ENCODE peak calls at places on chromosomes 3 and 15, in seven cellular contexts. One of them, this sample, is unnamed.

GRCh38 chr15:68820205-68820588 is 498 bp downstream of the ANP32A start:
- DNase-seq in effector CD4-positive, alpha-beta T cell: peak
- DNase-seq in GOT3: no peak
- DNase-seq in posterior cingulate gyrus: peak
- DNase-seq in brain pericyte: no peak
- DNase-seq in stimulated activated naive CD4-positive, alpha-beta T cell treated with Interleukin-2 at 50 U/mL for 16 hours: peak
- DNase-seq in CD4-positive, CD25-positive, alpha-beta regulatory T cell: no peak
- DNase-seq in this sample: peak

GRCh38 chr3:58484049-58484721 is 7.7 kb upstream of the KCTD6 start:
- DNase-seq in effector CD4-positive, alpha-beta T cell: no peak
- DNase-seq in GOT3: no peak
- DNase-seq in brain pericyte: no peak
- DNase-seq in posterior cingulate gyrus: no peak
- DNase-seq in CD4-positive, CD25-positive, alpha-beta regulatory T cell: no peak
- DNase-seq in stimulated activated naive CD4-positive, alpha-beta T cell treated with Interleukin-2 at 50 U/mL for 16 hours: no peak
- DNase-seq in this sample: no peak

GRCh38 chr3:108008931-108009635 is 81.7 kb downstream of the CD47 start:
- DNase-seq in stimulated activated naive CD4-positive, alpha-beta T cell treated with Interleukin-2 at 50 U/mL for 16 hours: no peak
- DNase-seq in GOT3: no peak
- DNase-seq in brain pericyte: no peak
- DNase-seq in effector CD4-positive, alpha-beta T cell: no peak
- DNase-seq in posterior cingulate gyrus: no peak
- DNase-seq in CD4-positive, CD25-positive, alpha-beta regulatory T cell: no peak
- DNase-seq in this sample: no peak

GRCh38 chr3:108345492-108346205 is 49.3 kb downstream of the HHLA2 start:
- DNase-seq in brain pericyte: no peak
- DNase-seq in posterior cingulate gyrus: no peak
- DNase-seq in CD4-positive, CD25-positive, alpha-beta regulatory T cell: no peak
- DNase-seq in GOT3: no peak
- DNase-seq in effector CD4-positive, alpha-beta T cell: no peak
- DNase-seq in stimulated activated naive CD4-positive, alpha-beta T cell treated with Interleukin-2 at 50 U/mL for 16 hours: no peak
- DNase-seq in this sample: no peak

GRCh38 chr3:9402410-9403228 is 5.2 kb downstream of the SETD5 start:
- DNase-seq in GOT3: no peak
- DNase-seq in posterior cingulate gyrus: peak
- DNase-seq in effector CD4-positive, alpha-beta T cell: no peak
- DNase-seq in brain pericyte: no peak
- DNase-seq in stimulated activated naive CD4-positive, alpha-beta T cell treated with Interleukin-2 at 50 U/mL for 16 hours: no peak
- DNase-seq in CD4-positive, CD25-positive, alpha-beta regulatory T cell: no peak
- DNase-seq in this sample: no peak

GRCh38 chr3:55687526-55687925 is 200.4 kb upstream of the WNT5A start:
- DNase-seq in GOT3: no peak
- DNase-seq in stimulated activated naive CD4-positive, alpha-beta T cell treated with Interleukin-2 at 50 U/mL for 16 hours: no peak
- DNase-seq in effector CD4-positive, alpha-beta T cell: no peak
- DNase-seq in posterior cingulate gyrus: no peak
- DNase-seq in brain pericyte: no peak
- DNase-seq in CD4-positive, CD25-positive, alpha-beta regulatory T cell: no peak
- DNase-seq in this sample: no peak

GRCh38 chr3:93855406-93855805 is 118.3 kb downstream of the PROS1 start:
- DNase-seq in CD4-positive, CD25-positive, alpha-beta regulatory T cell: no peak
- DNase-seq in GOT3: no peak
- DNase-seq in effector CD4-positive, alpha-beta T cell: no peak
- DNase-seq in brain pericyte: no peak
- DNase-seq in stimulated activated naive CD4-positive, alpha-beta T cell treated with Interleukin-2 at 50 U/mL for 16 hours: no peak
- DNase-seq in posterior cingulate gyrus: no peak
- DNase-seq in this sample: no peak

GRCh38 chr3:194285859-194286197 is 65.3 kb downstream of the CPN2 start:
- DNase-seq in CD4-positive, CD25-positive, alpha-beta regulatory T cell: no peak
- DNase-seq in effector CD4-positive, alpha-beta T cell: no peak
- DNase-seq in posterior cingulate gyrus: no peak
- DNase-seq in GOT3: no peak
- DNase-seq in brain pericyte: no peak
- DNase-seq in stimulated activated naive CD4-positive, alpha-beta T cell treated with Interleukin-2 at 50 U/mL for 16 hours: no peak
- DNase-seq in this sample: no peak

GRCh38 chr3:185555101-185555501 is 2.7 kb upstream of the LIPH start:
- DNase-seq in effector CD4-positive, alpha-beta T cell: no peak
- DNase-seq in stimulated activated naive CD4-positive, alpha-beta T cell treated with Interleukin-2 at 50 U/mL for 16 hours: no peak
- DNase-seq in GOT3: no peak
- DNase-seq in CD4-positive, CD25-positive, alpha-beta regulatory T cell: no peak
- DNase-seq in posterior cingulate gyrus: no peak
- DNase-seq in brain pericyte: no peak
- DNase-seq in this sample: no peak

GRCh38 chr3:138468886-138469285 is 34.5 kb downstream of the ESYT3 start:
- DNase-seq in GOT3: no peak
- DNase-seq in posterior cingulate gyrus: no peak
- DNase-seq in brain pericyte: no peak
- DNase-seq in stimulated activated naive CD4-positive, alpha-beta T cell treated with Interleukin-2 at 50 U/mL for 16 hours: no peak
- DNase-seq in effector CD4-positive, alpha-beta T cell: no peak
- DNase-seq in CD4-positive, CD25-positive, alpha-beta regulatory T cell: no peak
- DNase-seq in this sample: no peak

GRCh38 chr3:44104668-44105321 is 136.9 kb upstream of the TOPAZ1 start:
- DNase-seq in posterior cingulate gyrus: no peak
- DNase-seq in GOT3: peak
- DNase-seq in stimulated activated naive CD4-positive, alpha-beta T cell treated with Interleukin-2 at 50 U/mL for 16 hours: peak
- DNase-seq in brain pericyte: no peak
- DNase-seq in CD4-positive, CD25-positive, alpha-beta regulatory T cell: no peak
- DNase-seq in effector CD4-positive, alpha-beta T cell: no peak
- DNase-seq in this sample: no peak

GRCh38 chr15:57596978-57597377 is 5.3 kb downstream of the MYZAP start:
- DNase-seq in posterior cingulate gyrus: no peak
- DNase-seq in CD4-positive, CD25-positive, alpha-beta regulatory T cell: no peak
- DNase-seq in stimulated activated naive CD4-positive, alpha-beta T cell treated with Interleukin-2 at 50 U/mL for 16 hours: no peak
- DNase-seq in GOT3: no peak
- DNase-seq in brain pericyte: no peak
- DNase-seq in effector CD4-positive, alpha-beta T cell: no peak
- DNase-seq in this sample: no peak

GRCh38 chr15:85932391-85932790 is 137.7 kb upstream of the KLHL25 start:
- DNase-seq in stimulated activated naive CD4-positive, alpha-beta T cell treated with Interleukin-2 at 50 U/mL for 16 hours: no peak
- DNase-seq in CD4-positive, CD25-positive, alpha-beta regulatory T cell: no peak
- DNase-seq in GOT3: no peak
- DNase-seq in brain pericyte: no peak
- DNase-seq in posterior cingulate gyrus: no peak
- DNase-seq in effector CD4-positive, alpha-beta T cell: no peak
- DNase-seq in this sample: no peak

GRCh38 chr3:101878589-101878988 is 29.3 kb downstream of the NFKBIZ start:
- DNase-seq in GOT3: no peak
- DNase-seq in effector CD4-positive, alpha-beta T cell: no peak
- DNase-seq in brain pericyte: no peak
- DNase-seq in posterior cingulate gyrus: no peak
- DNase-seq in stimulated activated naive CD4-positive, alpha-beta T cell treated with Interleukin-2 at 50 U/mL for 16 hours: no peak
- DNase-seq in CD4-positive, CD25-positive, alpha-beta regulatory T cell: no peak
- DNase-seq in this sample: no peak

GRCh38 chr3:173993299-173993698 is 595.8 kb downstream of the NLGN1 start:
- DNase-seq in stimulated activated naive CD4-positive, alpha-beta T cell treated with Interleukin-2 at 50 U/mL for 16 hours: no peak
- DNase-seq in CD4-positive, CD25-positive, alpha-beta regulatory T cell: no peak
- DNase-seq in posterior cingulate gyrus: no peak
- DNase-seq in effector CD4-positive, alpha-beta T cell: no peak
- DNase-seq in brain pericyte: peak
- DNase-seq in GOT3: no peak
- DNase-seq in this sample: no peak

GRCh38 chr15:63381301-63382192 is at the start of gene CA12:
- DNase-seq in effector CD4-positive, alpha-beta T cell: no peak
- DNase-seq in stimulated activated naive CD4-positive, alpha-beta T cell treated with Interleukin-2 at 50 U/mL for 16 hours: no peak
- DNase-seq in posterior cingulate gyrus: no peak
- DNase-seq in CD4-positive, CD25-positive, alpha-beta regulatory T cell: no peak
- DNase-seq in brain pericyte: no peak
- DNase-seq in GOT3: no peak
- DNase-seq in this sample: no peak

GRCh38 chr3:72960812-72961518 is 35.6 kb upstream of the PPP4R2 start:
- DNase-seq in CD4-positive, CD25-positive, alpha-beta regulatory T cell: peak
- DNase-seq in GOT3: no peak
- DNase-seq in brain pericyte: no peak
- DNase-seq in stimulated activated naive CD4-positive, alpha-beta T cell treated with Interleukin-2 at 50 U/mL for 16 hours: peak
- DNase-seq in posterior cingulate gyrus: no peak
- DNase-seq in effector CD4-positive, alpha-beta T cell: no peak
- DNase-seq in this sample: no peak

GRCh38 chr15:85276921-85277320 is 103.5 kb upstream of the AKAP13 start:
- DNase-seq in stimulated activated naive CD4-positive, alpha-beta T cell treated with Interleukin-2 at 50 U/mL for 16 hours: no peak
- DNase-seq in brain pericyte: no peak
- DNase-seq in posterior cingulate gyrus: no peak
- DNase-seq in CD4-positive, CD25-positive, alpha-beta regulatory T cell: no peak
- DNase-seq in GOT3: no peak
- DNase-seq in effector CD4-positive, alpha-beta T cell: no peak
- DNase-seq in this sample: no peak

GRCh38 chr15:67103432-67103831 is 38.0 kb downstream of the SMAD3 start:
- DNase-seq in effector CD4-positive, alpha-beta T cell: no peak
- DNase-seq in CD4-positive, CD25-positive, alpha-beta regulatory T cell: no peak
- DNase-seq in posterior cingulate gyrus: no peak
- DNase-seq in GOT3: no peak
- DNase-seq in stimulated activated naive CD4-positive, alpha-beta T cell treated with Interleukin-2 at 50 U/mL for 16 hours: no peak
- DNase-seq in brain pericyte: no peak
- DNase-seq in this sample: no peak

GRCh38 chr15:25059698-25060471 is 105.1 kb downstream of the SNRPN start:
- DNase-seq in CD4-positive, CD25-positive, alpha-beta regulatory T cell: no peak
- DNase-seq in posterior cingulate gyrus: no peak
- DNase-seq in GOT3: no peak
- DNase-seq in effector CD4-positive, alpha-beta T cell: no peak
- DNase-seq in brain pericyte: no peak
- DNase-seq in stimulated activated naive CD4-positive, alpha-beta T cell treated with Interleukin-2 at 50 U/mL for 16 hours: no peak
- DNase-seq in this sample: no peak

GRCh38 chr3:19013879-19014278 is 134.4 kb upstream of the KCNH8 start:
- DNase-seq in GOT3: no peak
- DNase-seq in stimulated activated naive CD4-positive, alpha-beta T cell treated with Interleukin-2 at 50 U/mL for 16 hours: no peak
- DNase-seq in brain pericyte: no peak
- DNase-seq in effector CD4-positive, alpha-beta T cell: no peak
- DNase-seq in CD4-positive, CD25-positive, alpha-beta regulatory T cell: no peak
- DNase-seq in posterior cingulate gyrus: no peak
- DNase-seq in this sample: no peak

GRCh38 chr3:177410734-177411133 is 213.5 kb upstream of the TBL1XR1 start:
- DNase-seq in GOT3: no peak
- DNase-seq in brain pericyte: no peak
- DNase-seq in effector CD4-positive, alpha-beta T cell: no peak
- DNase-seq in posterior cingulate gyrus: no peak
- DNase-seq in CD4-positive, CD25-positive, alpha-beta regulatory T cell: peak
- DNase-seq in stimulated activated naive CD4-positive, alpha-beta T cell treated with Interleukin-2 at 50 U/mL for 16 hours: no peak
- DNase-seq in this sample: no peak

GRCh38 chr3:56704706-56705105 is 21.6 kb upstream of the TASOR start:
- DNase-seq in effector CD4-positive, alpha-beta T cell: no peak
- DNase-seq in CD4-positive, CD25-positive, alpha-beta regulatory T cell: no peak
- DNase-seq in GOT3: no peak
- DNase-seq in posterior cingulate gyrus: no peak
- DNase-seq in brain pericyte: no peak
- DNase-seq in stimulated activated naive CD4-positive, alpha-beta T cell treated with Interleukin-2 at 50 U/mL for 16 hours: no peak
- DNase-seq in this sample: no peak

GRCh38 chr15:74202461-74203401 is at the start of gene STRA6:
- DNase-seq in GOT3: no peak
- DNase-seq in posterior cingulate gyrus: no peak
- DNase-seq in CD4-positive, CD25-positive, alpha-beta regulatory T cell: no peak
- DNase-seq in stimulated activated naive CD4-positive, alpha-beta T cell treated with Interleukin-2 at 50 U/mL for 16 hours: no peak
- DNase-seq in brain pericyte: no peak
- DNase-seq in effector CD4-positive, alpha-beta T cell: no peak
- DNase-seq in this sample: no peak

GRCh38 chr3:11769704-11770103 is 77.0 kb downstream of the TAMM41 start:
- DNase-seq in CD4-positive, CD25-positive, alpha-beta regulatory T cell: no peak
- DNase-seq in brain pericyte: no peak
- DNase-seq in posterior cingulate gyrus: no peak
- DNase-seq in GOT3: no peak
- DNase-seq in stimulated activated naive CD4-positive, alpha-beta T cell treated with Interleukin-2 at 50 U/mL for 16 hours: no peak
- DNase-seq in effector CD4-positive, alpha-beta T cell: no peak
- DNase-seq in this sample: no peak

GRCh38 chr15:76209948-76210347 is 101.3 kb downstream of the ETFA start:
- DNase-seq in brain pericyte: no peak
- DNase-seq in posterior cingulate gyrus: no peak
- DNase-seq in stimulated activated naive CD4-positive, alpha-beta T cell treated with Interleukin-2 at 50 U/mL for 16 hours: no peak
- DNase-seq in effector CD4-positive, alpha-beta T cell: no peak
- DNase-seq in CD4-positive, CD25-positive, alpha-beta regulatory T cell: no peak
- DNase-seq in GOT3: no peak
- DNase-seq in this sample: no peak

GRCh38 chr3:15359677-15360397 is 27.5 kb upstream of the SH3BP5 start:
- DNase-seq in brain pericyte: no peak
- DNase-seq in stimulated activated naive CD4-positive, alpha-beta T cell treated with Interleukin-2 at 50 U/mL for 16 hours: no peak
- DNase-seq in GOT3: no peak
- DNase-seq in CD4-positive, CD25-positive, alpha-beta regulatory T cell: no peak
- DNase-seq in effector CD4-positive, alpha-beta T cell: no peak
- DNase-seq in posterior cingulate gyrus: no peak
- DNase-seq in this sample: no peak

GRCh38 chr15:88018865-88019626 is 237.5 kb downstream of the NTRK3 start:
- DNase-seq in stimulated activated naive CD4-positive, alpha-beta T cell treated with Interleukin-2 at 50 U/mL for 16 hours: no peak
- DNase-seq in GOT3: no peak
- DNase-seq in posterior cingulate gyrus: no peak
- DNase-seq in effector CD4-positive, alpha-beta T cell: no peak
- DNase-seq in brain pericyte: no peak
- DNase-seq in CD4-positive, CD25-positive, alpha-beta regulatory T cell: no peak
- DNase-seq in this sample: no peak

GRCh38 chr3:44359146-44359751 is 20.7 kb downstream of the TCAIM start:
- DNase-seq in effector CD4-positive, alpha-beta T cell: no peak
- DNase-seq in CD4-positive, CD25-positive, alpha-beta regulatory T cell: no peak
- DNase-seq in brain pericyte: no peak
- DNase-seq in GOT3: no peak
- DNase-seq in posterior cingulate gyrus: no peak
- DNase-seq in stimulated activated naive CD4-positive, alpha-beta T cell treated with Interleukin-2 at 50 U/mL for 16 hours: no peak
- DNase-seq in this sample: no peak

GRCh38 chr15:59298255-59298856 is 74.3 kb downstream of the MYO1E start:
- DNase-seq in brain pericyte: no peak
- DNase-seq in posterior cingulate gyrus: no peak
- DNase-seq in effector CD4-positive, alpha-beta T cell: no peak
- DNase-seq in CD4-positive, CD25-positive, alpha-beta regulatory T cell: no peak
- DNase-seq in GOT3: no peak
- DNase-seq in stimulated activated naive CD4-positive, alpha-beta T cell treated with Interleukin-2 at 50 U/mL for 16 hours: peak
- DNase-seq in this sample: no peak

This sample was measured in T-helper 9 cell.